ENCODE peak calls at places on chromosomes 2 and 18, in eight cellular contexts. One of them, this sample, is unnamed.

GRCh38 chr2:217166241-217166640 is 306.4 kb upstream of the TNP1 start:
- DNase-seq in ovary: no peak
- DNase-seq in substantia nigra: no peak
- DNase-seq in stomach: no peak
- DNase-seq in PC-9: no peak
- DNase-seq in CD8-positive, alpha-beta T cell: no peak
- DNase-seq in adrenal gland: no peak
- DNase-seq in esophagus squamous epithelium: no peak
- DNase-seq in this sample: peak; percentile 19

GRCh38 chr2:210421916-210422315 is 54.6 kb downstream of the LANCL1 start:
- DNase-seq in adrenal gland: no peak
- DNase-seq in PC-9: no peak
- DNase-seq in ovary: no peak
- DNase-seq in stomach: no peak
- DNase-seq in substantia nigra: no peak
- DNase-seq in esophagus squamous epithelium: no peak
- DNase-seq in CD8-positive, alpha-beta T cell: no peak
- DNase-seq in this sample: no peak

GRCh38 chr2:38079111-38080052 is 3.4 kb upstream of the CYP1B1 start:
- DNase-seq in esophagus squamous epithelium: no peak
- DNase-seq in substantia nigra: no peak
- DNase-seq in PC-9: no peak
- DNase-seq in CD8-positive, alpha-beta T cell: no peak
- DNase-seq in stomach: no peak
- DNase-seq in adrenal gland: no peak
- DNase-seq in ovary: no peak
- DNase-seq in this sample: no peak

GRCh38 chr2:112290098-112290497 is 14.7 kb downstream of the ZC3H6 start:
- DNase-seq in substantia nigra: no peak
- DNase-seq in adrenal gland: no peak
- DNase-seq in PC-9: no peak
- DNase-seq in esophagus squamous epithelium: no peak
- DNase-seq in CD8-positive, alpha-beta T cell: no peak
- DNase-seq in ovary: no peak
- DNase-seq in stomach: no peak
- DNase-seq in this sample: no peak

GRCh38 chr18:58350526-58350925 is 278.4 kb downstream of the ALPK2 start:
- DNase-seq in adrenal gland: no peak
- DNase-seq in CD8-positive, alpha-beta T cell: no peak
- DNase-seq in substantia nigra: no peak
- DNase-seq in esophagus squamous epithelium: no peak
- DNase-seq in ovary: no peak
- DNase-seq in stomach: no peak
- DNase-seq in PC-9: no peak
- DNase-seq in this sample: no peak

GRCh38 chr18:79917351-79918088 is 33.9 kb downstream of the SLC66A2 start:
- DNase-seq in substantia nigra: no peak
- DNase-seq in CD8-positive, alpha-beta T cell: peak; percentile 42
- DNase-seq in PC-9: no peak
- DNase-seq in stomach: no peak
- DNase-seq in adrenal gland: no peak
- DNase-seq in esophagus squamous epithelium: no peak
- DNase-seq in ovary: no peak
- DNase-seq in this sample: peak; percentile 8

GRCh38 chr2:135782231-135782630 is 40.6 kb downstream of the UBXN4 start:
- DNase-seq in stomach: no peak
- DNase-seq in esophagus squamous epithelium: no peak
- DNase-seq in CD8-positive, alpha-beta T cell: no peak
- DNase-seq in substantia nigra: no peak
- DNase-seq in adrenal gland: no peak
- DNase-seq in ovary: no peak
- DNase-seq in PC-9: no peak
- DNase-seq in this sample: no peak

GRCh38 chr2:27814772-27815171 is 43.3 kb downstream of the MRPL33 start:
- DNase-seq in substantia nigra: no peak
- DNase-seq in CD8-positive, alpha-beta T cell: no peak
- DNase-seq in stomach: no peak
- DNase-seq in ovary: no peak
- DNase-seq in PC-9: no peak
- DNase-seq in esophagus squamous epithelium: no peak
- DNase-seq in adrenal gland: no peak
- DNase-seq in this sample: no peak

GRCh38 chr2:241007880-241008710 is 9.7 kb downstream of the SNED1 start:
- DNase-seq in substantia nigra: no peak
- DNase-seq in ovary: no peak
- DNase-seq in CD8-positive, alpha-beta T cell: peak; percentile 47
- DNase-seq in adrenal gland: no peak
- DNase-seq in esophagus squamous epithelium: no peak
- DNase-seq in stomach: peak; percentile 24
- DNase-seq in PC-9: no peak
- DNase-seq in this sample: no peak

GRCh38 chr2:230762317-230762896 is 49.8 kb downstream of the CAB39 start:
- DNase-seq in CD8-positive, alpha-beta T cell: peak; percentile 55
- DNase-seq in adrenal gland: no peak
- DNase-seq in stomach: no peak
- DNase-seq in substantia nigra: no peak
- DNase-seq in PC-9: no peak
- DNase-seq in ovary: no peak
- DNase-seq in esophagus squamous epithelium: no peak
- DNase-seq in this sample: peak; percentile 58

GRCh38 chr2:182824759-182825143 is 41.7 kb downstream of the FRZB start:
- DNase-seq in adrenal gland: no peak
- DNase-seq in PC-9: no peak
- DNase-seq in ovary: no peak
- DNase-seq in esophagus squamous epithelium: no peak
- DNase-seq in substantia nigra: no peak
- DNase-seq in CD8-positive, alpha-beta T cell: no peak
- DNase-seq in stomach: no peak
- DNase-seq in this sample: no peak

GRCh38 chr2:168678153-168678853 is 124.1 kb upstream of the NOSTRIN start:
- DNase-seq in ovary: no peak
- DNase-seq in CD8-positive, alpha-beta T cell: no peak
- DNase-seq in substantia nigra: no peak
- DNase-seq in adrenal gland: no peak
- DNase-seq in esophagus squamous epithelium: no peak
- DNase-seq in stomach: no peak
- DNase-seq in PC-9: no peak
- DNase-seq in this sample: no peak

GRCh38 chr2:152385718-152386117 is 50.7 kb downstream of the FMNL2 start:
- DNase-seq in CD8-positive, alpha-beta T cell: no peak
- DNase-seq in adrenal gland: no peak
- DNase-seq in PC-9: no peak
- DNase-seq in substantia nigra: no peak
- DNase-seq in stomach: no peak
- DNase-seq in esophagus squamous epithelium: no peak
- DNase-seq in ovary: no peak
- DNase-seq in this sample: peak; percentile 9

GRCh38 chr2:18598848-18599484 is 9.6 kb upstream of the NT5C1B start:
- DNase-seq in CD8-positive, alpha-beta T cell: no peak
- DNase-seq in adrenal gland: no peak
- DNase-seq in ovary: no peak
- DNase-seq in esophagus squamous epithelium: no peak
- DNase-seq in substantia nigra: no peak
- DNase-seq in PC-9: no peak
- DNase-seq in stomach: no peak
- DNase-seq in this sample: no peak

GRCh38 chr2:151792589-151792988 is 35.6 kb downstream of the ARL5A start:
- DNase-seq in stomach: no peak
- DNase-seq in ovary: no peak
- DNase-seq in CD8-positive, alpha-beta T cell: no peak
- DNase-seq in esophagus squamous epithelium: no peak
- DNase-seq in PC-9: no peak
- DNase-seq in adrenal gland: no peak
- DNase-seq in substantia nigra: no peak
- DNase-seq in this sample: no peak

GRCh38 chr2:152486048-152486736 is 151.2 kb downstream of the FMNL2 start:
- DNase-seq in CD8-positive, alpha-beta T cell: no peak
- DNase-seq in PC-9: no peak
- DNase-seq in substantia nigra: no peak
- DNase-seq in stomach: no peak
- DNase-seq in adrenal gland: no peak
- DNase-seq in ovary: no peak
- DNase-seq in esophagus squamous epithelium: no peak
- DNase-seq in this sample: no peak

GRCh38 chr2:42917374-42918017 is 125.1 kb upstream of the HAAO start:
- DNase-seq in ovary: no peak
- DNase-seq in adrenal gland: peak; percentile 62
- DNase-seq in substantia nigra: no peak
- DNase-seq in stomach: no peak
- DNase-seq in CD8-positive, alpha-beta T cell: no peak
- DNase-seq in PC-9: no peak
- DNase-seq in esophagus squamous epithelium: no peak
- DNase-seq in this sample: no peak

GRCh38 chr2:119864318-119864717 is 104.6 kb downstream of the PTPN4 start:
- DNase-seq in CD8-positive, alpha-beta T cell: no peak
- DNase-seq in esophagus squamous epithelium: no peak
- DNase-seq in substantia nigra: no peak
- DNase-seq in adrenal gland: no peak
- DNase-seq in ovary: no peak
- DNase-seq in stomach: no peak
- DNase-seq in PC-9: no peak
- DNase-seq in this sample: no peak

GRCh38 chr2:60958800-60959199 is 58.7 kb upstream of the PEX13 start:
- DNase-seq in adrenal gland: no peak
- DNase-seq in substantia nigra: no peak
- DNase-seq in CD8-positive, alpha-beta T cell: no peak
- DNase-seq in stomach: no peak
- DNase-seq in esophagus squamous epithelium: no peak
- DNase-seq in ovary: no peak
- DNase-seq in PC-9: peak; percentile 79
- DNase-seq in this sample: no peak

GRCh38 chr2:56132138-56132537 is 51.7 kb upstream of the CCDC85A start:
- DNase-seq in adrenal gland: no peak
- DNase-seq in substantia nigra: no peak
- DNase-seq in esophagus squamous epithelium: no peak
- DNase-seq in ovary: no peak
- DNase-seq in CD8-positive, alpha-beta T cell: no peak
- DNase-seq in stomach: no peak
- DNase-seq in PC-9: peak; percentile 50
- DNase-seq in this sample: no peak

GRCh38 chr2:221346411-221346810 is 225.7 kb downstream of the EPHA4 start:
- DNase-seq in ovary: peak; percentile 33
- DNase-seq in stomach: no peak
- DNase-seq in CD8-positive, alpha-beta T cell: no peak
- DNase-seq in esophagus squamous epithelium: no peak
- DNase-seq in PC-9: no peak
- DNase-seq in substantia nigra: no peak
- DNase-seq in adrenal gland: peak; percentile 48
- DNase-seq in this sample: no peak

GRCh38 chr2:121699421-121700328 is 37.0 kb downstream of the NIFK start:
- DNase-seq in stomach: peak; percentile 64
- DNase-seq in adrenal gland: peak; percentile 82
- DNase-seq in CD8-positive, alpha-beta T cell: peak; percentile 83
- DNase-seq in ovary: no peak
- DNase-seq in substantia nigra: no peak
- DNase-seq in PC-9: peak; percentile 95
- DNase-seq in esophagus squamous epithelium: peak; percentile 13
- DNase-seq in this sample: no peak

GRCh38 chr2:83369601-83370418 is 1089.3 kb downstream of the SUCLG1 start:
- DNase-seq in stomach: no peak
- DNase-seq in PC-9: no peak
- DNase-seq in esophagus squamous epithelium: no peak
- DNase-seq in ovary: no peak
- DNase-seq in CD8-positive, alpha-beta T cell: no peak
- DNase-seq in substantia nigra: no peak
- DNase-seq in adrenal gland: no peak
- DNase-seq in this sample: no peak
- H3K27ac ChIP-seq in stomach: no peak overlapping the region
- H3K27ac ChIP-seq in PC-9: no peak overlapping the region
- H3K27ac ChIP-seq in esophagus squamous epithelium: no peak overlapping the region
- H3K27ac ChIP-seq in ovary: no peak overlapping the region
- H3K27ac ChIP-seq in CD8-positive, alpha-beta T cell: no peak overlapping the region
- H3K27ac ChIP-seq in substantia nigra: no peak overlapping the region
- H3K27ac ChIP-seq in adrenal gland: no peak overlapping the region
- H3K27ac ChIP-seq in this sample: no peak overlapping the region

DNA sequence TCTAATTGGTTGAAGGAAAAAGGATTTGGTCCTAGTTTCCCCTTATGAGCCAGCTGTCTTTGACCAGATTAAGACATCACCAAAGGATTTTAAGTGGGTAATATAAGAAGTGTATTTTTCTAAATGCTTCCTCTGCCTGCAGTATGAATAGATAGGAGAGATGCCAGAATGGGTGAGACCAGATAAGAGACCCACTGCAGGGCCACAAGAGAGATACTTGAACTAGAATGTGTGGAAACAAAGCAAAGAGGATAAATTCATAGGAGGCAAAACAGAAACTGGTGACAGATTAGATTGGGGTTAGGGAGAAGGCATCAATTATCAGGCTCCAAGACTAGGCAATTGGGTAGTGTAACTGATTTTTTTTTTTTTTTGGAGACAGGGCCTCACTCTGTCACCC is 1.2 kb upstream of the HDHD2 start:
- DNase-seq in stomach: no peak
- DNase-seq in adrenal gland: no peak
- DNase-seq in ovary: no peak
- DNase-seq in CD8-positive, alpha-beta T cell: no peak
- DNase-seq in substantia nigra: no peak
- DNase-seq in esophagus squamous epithelium: no peak
- DNase-seq in PC-9: no peak
- DNase-seq in this sample: no peak
- H3K27ac ChIP-seq in stomach: no peak overlapping the region
- H3K27ac ChIP-seq in adrenal gland: peak overlapping the region; percentile 93
- H3K27ac ChIP-seq in ovary: no peak overlapping the region
- H3K27ac ChIP-seq in CD8-positive, alpha-beta T cell: peak overlapping the region; percentile 66
- H3K27ac ChIP-seq in substantia nigra: no peak overlapping the region
- H3K27ac ChIP-seq in esophagus squamous epithelium: no peak overlapping the region
- H3K27ac ChIP-seq in PC-9: no peak overlapping the region
- H3K27ac ChIP-seq in this sample: peak overlapping the region; percentile 91

DNA sequence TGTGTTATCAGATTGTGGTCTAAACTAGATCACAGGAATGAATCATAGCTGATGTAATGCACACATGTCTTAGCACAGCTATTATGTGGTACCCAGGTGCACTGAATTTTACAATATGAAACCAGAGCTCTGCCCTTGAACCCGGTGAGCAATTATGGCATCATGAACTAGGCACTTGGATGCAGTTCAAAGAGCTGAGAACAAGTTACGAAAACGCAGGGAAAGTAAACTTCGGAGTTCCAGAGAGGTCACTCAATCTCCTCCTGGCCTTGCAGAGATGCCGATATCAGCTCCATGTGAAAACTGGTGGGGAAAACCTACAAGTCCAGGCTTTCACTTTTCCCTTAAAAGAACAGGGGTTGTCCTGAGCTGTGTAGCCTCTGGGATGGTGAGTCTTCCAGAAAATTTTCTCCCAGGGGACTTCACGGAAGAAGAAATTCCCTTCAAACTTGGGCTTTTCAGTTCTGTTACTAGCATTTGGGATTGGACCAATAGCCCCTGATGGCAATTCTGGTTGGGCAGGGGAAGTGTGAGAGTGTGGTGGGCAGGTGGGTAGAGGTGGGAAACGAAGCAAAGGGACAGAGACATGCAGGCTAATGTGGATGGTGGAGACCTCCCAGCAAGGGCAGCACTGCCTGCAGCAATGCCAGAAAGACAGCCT is 71.1 kb upstream of the SH3BP4 start:
- DNase-seq in ovary: no peak
- DNase-seq in stomach: peak; percentile 54
- DNase-seq in adrenal gland: peak; percentile 85
- DNase-seq in CD8-positive, alpha-beta T cell: no peak
- DNase-seq in esophagus squamous epithelium: no peak
- DNase-seq in substantia nigra: no peak
- DNase-seq in PC-9: peak; percentile 98
- DNase-seq in this sample: no peak
- H3K27ac ChIP-seq in ovary: no peak overlapping the region
- H3K27ac ChIP-seq in stomach: peak overlapping the region; percentile 17
- H3K27ac ChIP-seq in adrenal gland: peak overlapping the region; percentile 86
- H3K27ac ChIP-seq in CD8-positive, alpha-beta T cell: no peak overlapping the region
- H3K27ac ChIP-seq in esophagus squamous epithelium: no peak overlapping the region
- H3K27ac ChIP-seq in substantia nigra: no peak overlapping the region
- H3K27ac ChIP-seq in PC-9: peak overlapping the region; percentile 82
- H3K27ac ChIP-seq in this sample: no peak overlapping the region

GRCh38 chr2:30234180-30234971 is 3.0 kb downstream of the LBH start:
- DNase-seq in adrenal gland: no peak
- DNase-seq in stomach: peak; percentile 35
- DNase-seq in esophagus squamous epithelium: no peak
- DNase-seq in PC-9: peak; percentile 95
- DNase-seq in substantia nigra: no peak
- DNase-seq in ovary: no peak
- DNase-seq in CD8-positive, alpha-beta T cell: peak; percentile 78
- DNase-seq in this sample: no peak
- H3K27ac ChIP-seq in adrenal gland: no peak overlapping the region
- H3K27ac ChIP-seq in stomach: no peak overlapping the region
- H3K27ac ChIP-seq in esophagus squamous epithelium: peak overlapping the region; percentile 59
- H3K27ac ChIP-seq in PC-9: no peak overlapping the region
- H3K27ac ChIP-seq in substantia nigra: no peak overlapping the region
- H3K27ac ChIP-seq in ovary: no peak overlapping the region
- H3K27ac ChIP-seq in CD8-positive, alpha-beta T cell: peak overlapping the region; percentile 99
- H3K27ac ChIP-seq in this sample: no peak overlapping the region